ENCODE peak calls at places on chromosomes 5 and 9, in seven cellular contexts. B, M, V, X, Z, H and K are unnamed samples.

GRCh38 chr9:36764364-36765076 is 191.8 kb downstream of the MELK start:
- DNase-seq in B (peak), M (no peak), V (no peak), X (no peak), Z (no peak), H (peak), K (no peak)

GRCh38 chr5:16894236-16895057 is 41.6 kb downstream of the MYO10 start:
- DNase-seq in B (no peak), M (no peak), V (peak), X (peak), Z (no peak), H (peak), K (no peak)

GRCh38 chr5:10975915-10976314 is 214.9 kb upstream of the DAP start:
- DNase-seq in B (no peak), M (no peak), V (no peak), X (peak), Z (no peak), H (no peak), K (no peak)

GRCh38 chr5:1325191-1325741 is 19.6 kb downstream of the CLPTM1L start:
- DNase-seq in B (no peak), M (no peak), V (no peak), X (no peak), Z (no peak), H (no peak), K (no peak)

GRCh38 chr9:98575379-98576346 is 133.1 kb downstream of the GABBR2 start:
- DNase-seq in B (peak), M (no peak), V (peak), X (peak), Z (peak), H (no peak), K (no peak)

GRCh38 chr5:124182133-124182532 is 564.3 kb downstream of the ZNF608 start:
- DNase-seq in B (no peak), M (no peak), V (no peak), X (no peak), Z (no peak), H (no peak), K (no peak)

GRCh38 chr5:168989731-168990505 is 311.0 kb downstream of the SLIT3 start:
- DNase-seq in B (no peak), M (no peak), V (no peak), X (no peak), Z (no peak), H (no peak), K (no peak)

GRCh38 chr9:764986-765385 is 76.5 kb upstream of the DMRT1 start:
- DNase-seq in B (no peak), M (no peak), V (no peak), X (no peak), Z (no peak), H (no peak), K (no peak)

GRCh38 chr5:80998590-80998979 is 38.4 kb downstream of the RASGRF2 start:
- DNase-seq in B (no peak), M (no peak), V (peak), X (no peak), Z (peak), H (no peak), K (no peak)

GRCh38 chr5:3194684-3195083 is 400.9 kb upstream of the IRX1 start:
- DNase-seq in B (no peak), M (no peak), V (no peak), X (no peak), Z (no peak), H (no peak), K (no peak)

GRCh38 chr5:56815657-56816545 is 552 bp downstream of the MAP3K1 start:
- DNase-seq in B (peak), M (peak), V (no peak), X (peak), Z (peak), H (no peak), K (peak)

GRCh38 chr5:73939535-73939934 is 313.5 kb downstream of the ARHGEF28 start:
- DNase-seq in B (no peak), M (no peak), V (no peak), X (no peak), Z (no peak), H (no peak), K (no peak)

GRCh38 chr9:126513159-126514036 is 100.3 kb upstream of the LMX1B start:
- DNase-seq in B (no peak), M (no peak), V (no peak), X (no peak), Z (no peak), H (no peak), K (no peak)

GRCh38 chr9:135130266-135130976 is 43.0 kb downstream of the OLFM1 start:
- DNase-seq in B (peak), M (no peak), V (no peak), X (peak), Z (peak), H (peak), K (no peak)

GRCh38 chr5:143653766-143654282 is 158.1 kb upstream of the HMHB1 start:
- DNase-seq in B (no peak), M (no peak), V (no peak), X (no peak), Z (no peak), H (no peak), K (no peak)

GRCh38 chr5:171907731-171908343 is 98.6 kb downstream of the FBXW11 start:
- DNase-seq in B (peak), M (peak), V (peak), X (peak), Z (peak), H (peak), K (no peak)

GRCh38 chr9:124045076-124045829 is 33.7 kb downstream of the LHX2 start:
- DNase-seq in B (no peak), M (no peak), V (peak), X (peak), Z (no peak), H (peak), K (peak)

GRCh38 chr5:10467281-10468198 is 25.9 kb downstream of the ROPN1L start:
- DNase-seq in B (no peak), M (no peak), V (peak), X (peak), Z (peak), H (no peak), K (no peak)

GRCh38 chr5:81335946-81336345 is 34.6 kb downstream of the ZCCHC9 start:
- DNase-seq in B (no peak), M (no peak), V (no peak), X (no peak), Z (no peak), H (no peak), K (no peak)

GRCh38 chr9:110030632-110031031 is 177.3 kb downstream of the C9orf152 start:
- DNase-seq in B (no peak), M (no peak), V (peak), X (peak), Z (no peak), H (no peak), K (no peak)

GRCh38 chr5:138212828-138213160 is 329 bp downstream of the CDC23 start:
- DNase-seq in B (no peak), M (no peak), V (no peak), X (no peak), Z (peak), H (no peak), K (no peak)

GRCh38 chr5:177312649-177313181 is 1.0 kb upstream of the MXD3 start:
- DNase-seq in B (peak), M (no peak), V (no peak), X (peak), Z (peak), H (no peak), K (peak)

GRCh38 chr5:107875834-107876233 is 205.1 kb upstream of the EFNA5 start:
- DNase-seq in B (no peak), M (no peak), V (peak), X (peak), Z (no peak), H (no peak), K (no peak)

GRCh38 chr9:84748112-84748511 is 78.6 kb downstream of the NTRK2 start:
- DNase-seq in B (no peak), M (no peak), V (no peak), X (no peak), Z (no peak), H (no peak), K (no peak)

GRCh38 chr9:24011206-24011605 is 185.2 kb upstream of the ELAVL2 start:
- DNase-seq in B (no peak), M (no peak), V (no peak), X (no peak), Z (no peak), H (no peak), K (no peak)

GRCh38 chr5:134177197-134178171 is 734 bp upstream of the SKP1 start:
- DNase-seq in B (no peak), M (no peak), V (peak), X (peak), Z (no peak), H (peak), K (peak)

GRCh38 chr5:136622737-136623136 is 257.4 kb upstream of the TRPC7 start:
- DNase-seq in B (no peak), M (no peak), V (no peak), X (no peak), Z (no peak), H (no peak), K (no peak)

GRCh38 chr9:120935383-120935857 is 8.8 kb upstream of the TRAF1 start:
- DNase-seq in B (peak), M (no peak), V (peak), X (peak), Z (no peak), H (peak), K (peak)

GRCh38 chr9:119092125-119092524 is 277.1 kb downstream of the BRINP1 start:
- DNase-seq in B (no peak), M (no peak), V (no peak), X (no peak), Z (no peak), H (no peak), K (no peak)

GRCh38 chr9:22005700-22006605 is 3.2 kb downstream of the CDKN2B start:
- DNase-seq in B (no peak), M (no peak), V (peak), X (peak), Z (peak), H (no peak), K (no peak)

GRCh38 chr5:1594336-1595106 is 70.8 kb upstream of the LPCAT1 start:
- DNase-seq in B (peak), M (peak), V (peak), X (no peak), Z (peak), H (peak), K (peak)

GRCh38 chr5:6525910-6526309 is 77.3 kb downstream of the UBE2QL1 start:
- DNase-seq in B (peak), M (no peak), V (peak), X (no peak), Z (no peak), H (peak), K (no peak)

GRCh38 chr5:36090033-36090432 is 23.4 kb upstream of the UGT3A2 start:
- DNase-seq in B (peak), M (no peak), V (peak), X (peak), Z (peak), H (no peak), K (no peak)

GRCh38 chr5:66989286-66989685 is 207.3 kb downstream of the CD180 start:
- DNase-seq in B (no peak), M (no peak), V (peak), X (peak), Z (no peak), H (no peak), K (no peak)

GRCh38 chr9:95833549-95834178 is 41.8 kb upstream of the ERCC6L2 start:
- DNase-seq in B (no peak), M (no peak), V (no peak), X (no peak), Z (no peak), H (no peak), K (no peak)

GRCh38 chr5:74954919-74955318 is 88.7 kb upstream of the FAM169A start:
- DNase-seq in B (no peak), M (no peak), V (peak), X (peak), Z (no peak), H (no peak), K (no peak)

GRCh38 chr9:12855066-12855465 is 80.2 kb downstream of the LURAP1L start:
- DNase-seq in B (no peak), M (no peak), V (no peak), X (no peak), Z (no peak), H (no peak), K (no peak)